ENCODE peak calls at places on chromosomes 13 and 19, in six cellular contexts. H is SK-N-SH, T is K562, E is HepG2, Y is GM12878, G is HCT116. A is an unnamed sample.

GRCh38 chr19:44878119-44878865 is 12.8 kb upstream of the TOMM40 start:
- DNase-seq in H (no peak), T (no peak), E (no peak), Y (no peak), G (no peak), A (no peak)

GRCh38 chr19:17834350-17835181 is 13.2 kb downstream of the JAK3 start:
- DNase-seq in H (no peak), T (peak; percentile 34), E (no peak), Y (no peak), G (no peak), A (no peak)

GRCh38 chr13:50948576-50948975 is 39.0 kb downstream of the RNASEH2B start:
- DNase-seq in H (no peak), T (no peak), E (no peak), Y (no peak), G (no peak), A (no peak)

GRCh38 chr13:109789262-109789661 is 2.9 kb upstream of the IRS2 start:
- DNase-seq in H (peak; percentile 49), T (no peak), E (no peak), Y (no peak), G (no peak), A (no peak)

GRCh38 chr19:48717059-48717395 is 2.5 kb downstream of the MAMSTR start:
- DNase-seq in H (no peak), T (no peak), E (no peak), Y (no peak), G (no peak), A (no peak)

GRCh38 chr13:104837756-104838155 is 1697.7 kb downstream of the EFNB2 start:
- DNase-seq in H (no peak), T (no peak), E (no peak), Y (no peak), G (no peak), A (no peak)

GRCh38 chr19:33456076-33456844 is 65.3 kb downstream of the PEPD start:
- DNase-seq in H (no peak), T (no peak), E (no peak), Y (no peak), G (no peak), A (no peak)

GRCh38 chr13:107960301-107960700 is 255.0 kb downstream of the LIG4 start:
- DNase-seq in H (no peak), T (no peak), E (no peak), Y (no peak), G (no peak), A (no peak)

GRCh38 chr13:91456837-91457236 is 58.4 kb downstream of the GPC5 start:
- DNase-seq in H (no peak), T (no peak), E (no peak), Y (no peak), G (no peak), A (no peak)

GRCh38 chr19:48858984-48859710 is 9.3 kb downstream of the PLEKHA4 start:
- DNase-seq in H (no peak), T (peak; percentile 89), E (no peak), Y (no peak), G (no peak), A (no peak)

GRCh38 chr13:113121183-113121927 is 1.2 kb upstream of the F10 start:
- DNase-seq in H (no peak), T (no peak), E (no peak), Y (no peak), G (no peak), A (no peak)

GRCh38 chr13:35882722-35883497 is 248.3 kb downstream of the DCLK1 start:
- DNase-seq in H (no peak), T (no peak), E (no peak), Y (no peak), G (no peak), A (no peak)

GRCh38 chr19:48445606-48446481 is at the start of gene GRWD1:
- DNase-seq in H (peak; percentile 93), T (peak; percentile 85), E (peak; percentile 96), Y (peak; percentile 95), G (peak; percentile 95), A (peak; percentile 86)

GRCh38 chr19:2043269-2043641 is 7.8 kb downstream of the MKNK2 start:
- DNase-seq in H (no peak), T (no peak), E (no peak), Y (no peak), G (no peak), A (no peak)

GRCh38 chr13:95485518-95486144 is 66.9 kb upstream of the CLDN10 start:
- DNase-seq in H (peak; percentile 45), T (no peak), E (no peak), Y (no peak), G (no peak), A (no peak)

GRCh38 chr13:111908981-111909380 is 158.0 kb upstream of the SOX1 start:
- DNase-seq in H (no peak), T (no peak), E (no peak), Y (no peak), G (no peak), A (no peak)

GRCh38 chr13:99395436-99395835 is 88.2 kb upstream of the GPR183 start:
- DNase-seq in H (no peak), T (no peak), E (no peak), Y (no peak), G (no peak), A (no peak)
- TF ChIP-seq SIN3A in H (no peak), T (no peak), E (no peak), Y (no peak), G (no peak), A (no peak)

GRCh38 chr19:40599331-40600085 is 1.7 kb upstream of the LTBP4 start:
- DNase-seq in H (no peak), T (no peak), E (no peak), Y (no peak), G (no peak), A (no peak)

GRCh38 chr19:40598918-40599307 is 2.3 kb upstream of the LTBP4 start:
- DNase-seq in H (no peak), T (no peak), E (no peak), Y (no peak), G (no peak), A (no peak)

GRCh38 chr19:40596608-40597328 is 4.4 kb upstream of the LTBP4 start:
- DNase-seq in H (peak; percentile 76), T (peak; percentile 94), E (peak; percentile 45), Y (no peak), G (peak; percentile 67), A (no peak)

GRCh38 chr19:40598121-40598917 is 2.9 kb upstream of the LTBP4 start:
- DNase-seq in H (peak; percentile 94), T (peak; percentile 69), E (peak; percentile 63), Y (no peak), G (peak; percentile 86), A (no peak)

DNA sequence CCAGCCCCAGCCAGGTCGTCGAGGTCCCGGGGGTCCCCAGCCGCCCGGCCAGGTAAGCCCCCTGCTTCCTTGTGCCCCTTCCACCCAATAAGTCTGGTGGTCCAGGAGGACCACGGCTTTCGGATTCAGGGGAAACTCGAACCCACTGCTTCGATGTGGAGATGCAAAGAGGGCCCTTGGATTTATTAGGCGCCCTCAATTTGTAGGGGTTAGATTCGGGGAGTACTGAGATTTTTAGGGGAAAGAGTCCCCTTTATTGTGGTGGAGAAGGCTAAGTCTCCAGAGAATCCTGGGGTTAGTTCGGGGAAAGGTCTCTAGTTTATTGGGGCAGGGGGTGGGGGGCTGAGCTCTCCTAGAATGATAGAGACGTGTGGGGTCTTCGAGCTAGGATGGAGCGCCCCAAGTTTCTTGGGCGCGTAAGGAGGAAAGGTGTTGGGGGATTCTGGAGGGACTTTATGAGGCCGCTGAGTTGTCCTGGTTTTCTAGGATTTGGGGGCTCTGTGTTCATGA is 3.8 kb upstream of the LTBP4 start:
- DNase-seq in H (no peak), T (no peak), E (no peak), Y (no peak), G (no peak), A (no peak)
- TF ChIP-seq REST in H (no peak), T (no peak), E (no peak), Y (no peak), G (no peak), A (no peak)

GRCh38 chr13:28117689-28118377 is 17.5 kb upstream of the FLT3 start:
- DNase-seq in H (no peak), T (no peak), E (no peak), Y (no peak), G (no peak), A (no peak)

GRCh38 chr13:28116736-28117135 is 16.4 kb upstream of the FLT3 start:
- DNase-seq in H (no peak), T (no peak), E (no peak), Y (no peak), G (no peak), A (no peak)

GRCh38 chr13:28120317-28120716 is 18.0 kb upstream of the PAN3 start:
- DNase-seq in H (no peak), T (no peak), E (no peak), Y (no peak), G (no peak), A (no peak)

GRCh38 chr13:28121224-28121623 is 17.1 kb upstream of the PAN3 start:
- DNase-seq in H (no peak), T (no peak), E (no peak), Y (no peak), G (no peak), A (no peak)
- H3K4me1 ChIP-seq in H (no peaks in the 10 kb centered on the region), T (no peaks in the 10 kb centered on the region), E (peaks cover 6% of the 10 kb centered on the region), Y (no peaks in the 10 kb centered on the region), G (no peaks in the 10 kb centered on the region), A (no peaks in the 10 kb centered on the region)

DNA sequence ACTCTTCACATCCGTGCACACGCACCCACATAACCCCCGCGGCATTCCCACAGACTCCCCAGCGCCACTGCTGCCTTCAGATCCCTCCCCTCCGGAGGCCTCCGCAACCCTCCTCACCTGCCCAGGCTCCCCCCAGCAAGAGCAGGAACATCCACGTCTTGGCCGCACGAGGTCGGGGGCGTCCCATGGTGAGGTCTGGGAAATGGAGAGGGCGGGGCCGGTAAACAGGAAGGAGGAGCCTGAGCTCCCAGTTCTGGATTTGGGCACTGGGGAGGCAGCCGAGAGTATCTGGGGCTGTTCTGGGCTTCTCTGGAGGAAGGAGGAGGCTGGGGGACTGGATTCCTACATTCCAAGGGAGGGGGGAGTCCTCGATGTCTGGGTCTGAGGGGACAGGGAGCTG is 423 bp downstream of the KLK8 start:
- DNase-seq in H (no peak), T (peak; percentile 76), E (no peak), Y (no peak), G (no peak), A (no peak)
- TF ChIP-seq SIN3A in H (no peak), T (no peak), E (no peak), Y (no peak), G (no peak), A (no peak)

GRCh38 chr13:20342326-20342725 is 110.2 kb upstream of the GJB6 start:
- DNase-seq in H (no peak), T (no peak), E (no peak), Y (no peak), G (no peak), A (no peak)

GRCh38 chr13:20340136-20340758 is 108.1 kb upstream of the GJB6 start:
- DNase-seq in H (no peak), T (no peak), E (no peak), Y (no peak), G (no peak), A (no peak)

GRCh38 chr13:20336761-20337160 is 104.6 kb upstream of the GJB6 start:
- DNase-seq in H (no peak), T (no peak), E (no peak), Y (no peak), G (no peak), A (no peak)

GRCh38 chr13:20337894-20338551 is 105.9 kb upstream of the GJB6 start:
- DNase-seq in H (no peak), T (no peak), E (no peak), Y (peak; percentile 13), G (no peak), A (no peak)

DNA sequence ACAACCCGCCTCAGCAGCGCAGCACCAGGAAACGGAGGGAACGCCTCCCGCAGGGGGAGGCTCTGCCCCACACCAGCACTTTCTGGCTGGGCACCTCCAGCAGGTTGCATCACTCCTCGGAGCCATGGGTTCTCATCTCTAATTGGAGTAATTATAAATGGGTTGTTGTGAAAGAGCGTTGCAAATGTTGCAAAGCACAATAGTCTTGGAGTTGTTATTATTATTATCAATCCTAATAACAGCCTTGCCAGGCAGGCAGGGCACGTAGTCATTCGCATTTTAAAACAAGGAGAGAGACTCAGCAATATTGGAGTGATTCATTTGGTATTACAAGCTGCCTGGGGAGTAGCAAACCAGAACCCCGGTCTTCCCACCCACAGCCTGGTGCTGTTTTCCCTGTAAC is 108.6 kb upstream of the GJB6 start:
- DNase-seq in H (no peak), T (no peak), E (no peak), Y (no peak), G (no peak), A (no peak)
- TF ChIP-seq REST in H (no peak), T (no peak), E (no peak), Y (no peak), G (no peak), A (no peak)